ENCODE peak calls at places on chromosomes 1 and 21, in four cellular contexts. One of them, this sample, is unnamed.

GRCh38 chr1:203290261-203291089 is 14.8 kb upstream of the BTG2 start:
- DNase-seq in Calu3: peak
- DNase-seq in testis: peak
- DNase-seq in left colon: peak
- DNase-seq in this sample: peak

GRCh38 chr1:51100264-51100880 is 1.7 kb upstream of the C1orf185 start:
- DNase-seq in Calu3: no peak
- DNase-seq in testis: no peak
- DNase-seq in left colon: no peak
- DNase-seq in this sample: no peak

GRCh38 chr1:76037314-76037713 is 37.2 kb upstream of the ST6GALNAC3 start:
- DNase-seq in Calu3: no peak
- DNase-seq in testis: no peak
- DNase-seq in left colon: no peak
- DNase-seq in this sample: no peak

GRCh38 chr1:228691926-228692325 is 43.4 kb upstream of the RHOU start:
- DNase-seq in Calu3: peak
- DNase-seq in testis: peak
- DNase-seq in left colon: no peak
- DNase-seq in this sample: peak

GRCh38 chr1:110056776-110057175 is 13.7 kb downstream of the ALX3 start:
- DNase-seq in Calu3: no peak
- DNase-seq in testis: peak
- DNase-seq in left colon: no peak
- DNase-seq in this sample: no peak

GRCh38 chr1:53625049-53625448 is 113.9 kb downstream of the GLIS1 start:
- DNase-seq in Calu3: no peak
- DNase-seq in testis: peak
- DNase-seq in left colon: no peak
- DNase-seq in this sample: no peak

GRCh38 chr1:86500731-86501130 is 32.0 kb downstream of the CLCA1 start:
- DNase-seq in Calu3: no peak
- DNase-seq in testis: no peak
- DNase-seq in left colon: no peak
- DNase-seq in this sample: no peak

GRCh38 chr21:41374867-41375533 is 13.2 kb downstream of the MX2 start:
- DNase-seq in Calu3: no peak
- DNase-seq in testis: no peak
- DNase-seq in left colon: no peak
- DNase-seq in this sample: no peak

GRCh38 chr21:35323947-35324346 is 274.8 kb upstream of the RUNX1 start:
- DNase-seq in Calu3: no peak
- DNase-seq in testis: peak
- DNase-seq in left colon: peak
- DNase-seq in this sample: no peak

GRCh38 chr1:150366416-150367296 is 2.7 kb downstream of the RPRD2 start:
- DNase-seq in Calu3: no peak
- DNase-seq in testis: no peak
- DNase-seq in left colon: no peak
- DNase-seq in this sample: peak

This sample was measured in HT-29.